ENCODE peak calls at places on chromosomes 5 and 9, in four cellular contexts. N is left lung, R is aorta, F is GM12878. A is an unnamed sample. For H3K9me3, the result is how much of the 10 kb centered on the place peaks cover.

GRCh38 chr5:177478711-177479646 is 5.5 kb upstream of the DBN1 start:
- DNase-seq in F (no peak), N (peak), R (peak), A (no peak)

GRCh38 chr5:96753848-96754247 is 53.9 kb downstream of the ERAP1 start:
- DNase-seq in R (no peak), F (no peak), N (no peak), A (no peak)

GRCh38 chr5:174082286-174082685 is 36.8 kb downstream of the NSG2 start:
- DNase-seq in F (no peak), R (no peak), N (no peak), A (no peak)

GRCh38 chr5:138597660-138598400 is 22.6 kb upstream of the HSPA9 start:
- DNase-seq in F (no peak), N (no peak), R (no peak), A (no peak)

GRCh38 chr9:90979614-90980013 is 178.0 kb downstream of the SYK start:
- DNase-seq in F (no peak), N (no peak), R (no peak), A (no peak)

GRCh38 chr5:59380350-59380951 is 513.1 kb downstream of the PDE4D start:
- DNase-seq in F (peak), R (no peak), N (no peak), A (no peak)

GRCh38 chr5:56861893-56862485 is 46.6 kb downstream of the MAP3K1 start:
- DNase-seq in F (no peak), R (no peak), N (no peak), A (no peak)

GRCh38 chr9:75239176-75239575 is 150.9 kb downstream of the OSTF1 start:
- DNase-seq in N (no peak), F (no peak), R (peak), A (no peak)

GRCh38 chr9:19641046-19641445 is 147.8 kb downstream of the SLC24A2 start:
- DNase-seq in R (no peak), N (no peak), F (no peak), A (no peak)

GRCh38 chr9:131069699-131070098 is 26.6 kb upstream of the AIF1L start:
- DNase-seq in N (no peak), R (no peak), F (no peak), A (no peak)

GRCh38 chr9:12448246-12448645 is 244.9 kb upstream of the TYRP1 start:
- DNase-seq in N (no peak), F (no peak), R (no peak), A (no peak)

GRCh38 chr5:74241751-74242140 is 398.8 kb downstream of the ENC1 start:
- DNase-seq in R (no peak), N (no peak), F (no peak), A (no peak)

GRCh38 chr5:142499591-142500384 is 175.0 kb upstream of the SPRY4 start:
- DNase-seq in N (no peak), R (no peak), F (no peak), A (no peak)

GRCh38 chr9:34254966-34255825 is 73.9 kb downstream of the KIF24 start:
- DNase-seq in R (no peak), F (no peak), N (no peak), A (no peak)

GRCh38 chr5:93359296-93359957 is 221.6 kb downstream of the NR2F1-AS1 start:
- DNase-seq in N (peak), R (no peak), F (no peak), A (no peak)

GRCh38 chr9:71004196-71004595 is 117.2 kb downstream of the TRPM3 start:
- DNase-seq in R (no peak), F (no peak), N (no peak), A (no peak)

GRCh38 chr5:33588654-33589372 is 148.0 kb downstream of the TARS1 start:
- DNase-seq in N (no peak), F (no peak), R (no peak), A (peak)

GRCh38 chr5:95922798-95923197 is 38.9 kb downstream of the ELL2 start:
- DNase-seq in N (no peak), R (no peak), F (no peak), A (no peak)

GRCh38 chr9:93576296-93577044 is at the start of gene PHF2:
- DNase-seq in F (no peak), R (no peak), N (no peak), A (peak)

GRCh38 chr5:180040287-180041214 is 31.0 kb downstream of the RNF130 start:
- DNase-seq in F (no peak), R (no peak), N (no peak), A (no peak)

GRCh38 chr5:180045889-180046499 is 25.6 kb downstream of the RNF130 start:
- DNase-seq in N (peak), F (no peak), R (no peak), A (no peak)

GRCh38 chr5:180046656-180047055 is 24.9 kb downstream of the RNF130 start:
- DNase-seq in F (no peak), R (no peak), N (no peak), A (no peak)

GRCh38 chr5:180043381-180043780 is 28.2 kb downstream of the RNF130 start:
- DNase-seq in F (no peak), N (no peak), R (no peak), A (no peak)

GRCh38 chr5:180041501-180042274 is 29.9 kb downstream of the RNF130 start:
- DNase-seq in R (no peak), N (no peak), F (no peak), A (no peak)
- H3K9me3 ChIP-seq in R (under half), N (under half), F (under half), A (under half)

GRCh38 chr5:140753561-140753960 is 32.4 kb upstream of the PCDHA1 start:
- DNase-seq in R (no peak), F (no peak), N (no peak), A (no peak)
- H3K9me3 ChIP-seq in R (under half), F (under half), N (under half), A (under half)

DNA sequence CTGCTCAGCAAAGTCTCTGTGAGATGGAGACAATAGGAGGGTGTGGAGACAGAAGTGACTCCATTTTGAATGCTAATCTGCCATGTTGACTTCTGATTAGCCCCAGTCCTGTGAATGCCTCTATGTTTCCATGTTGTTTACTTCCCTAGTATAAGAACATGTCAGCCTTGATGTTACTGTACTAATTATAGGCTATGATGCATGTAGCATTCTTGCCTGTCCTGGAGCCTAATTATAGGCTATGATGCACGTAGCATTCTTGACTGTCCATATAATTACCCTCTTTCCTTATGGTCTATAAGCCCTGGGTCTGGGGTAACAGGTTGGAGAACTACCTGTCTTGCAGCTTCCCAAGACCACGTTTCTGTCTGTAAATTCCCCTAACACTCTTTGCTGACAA is 353.3 kb upstream of the CLINT1 start:
- DNase-seq in R (no peak), F (no peak), N (no peak), A (no peak)
- H3K9me3 ChIP-seq in R (under half), F (under half), N (under half), A (under half)

GRCh38 chr9:40928803-40929487 is 199.5 kb downstream of the FOXD4L6 start:
- DNase-seq in F (no peak), R (no peak), N (no peak), A (no peak)
- H3K9me3 ChIP-seq in F (under half), R (under half), N (under half), A (half or more)

GRCh38 chr5:131321066-131321465 is 57.2 kb downstream of the CDC42SE2 start:
- DNase-seq in F (no peak), R (no peak), N (no peak), A (no peak)
- H3K9me3 ChIP-seq in F (under half), R (under half), N (under half), A (under half)